ENCODE peak calls at places on chromosomes 6 and 20, in eight cellular contexts. I is body of pancreas, H is neural progenitor cell, M is OCI-LY7, J is AG09309, C is RWPE1, O is spleen, L is MCF 10A. Q is an unnamed sample.

GRCh38 chr6:156741287-156742073 is 35.7 kb upstream of the ARID1B start:
- DNase-seq in M (no peak), C (no peak), I (no peak), L (no peak), H (no peak), O (no peak), J (no peak), Q (no peak)

GRCh38 chr6:122701666-122702065 is 77.8 kb upstream of the FABP7 start:
- DNase-seq in C (no peak), L (no peak), J (no peak), H (no peak), O (no peak), M (no peak), I (no peak), Q (no peak)

GRCh38 chr20:57690525-57690924 is 19.3 kb downstream of the PMEPA1 start:
- DNase-seq in H (no peak), O (no peak), J (no peak), M (no peak), L (no peak), C (no peak), I (no peak), Q (no peak)

GRCh38 chr20:48718914-48719578 is 108.8 kb downstream of the PREX1 start:
- DNase-seq in H (no peak), C (no peak), O (peak), L (no peak), I (no peak), M (peak), J (no peak), Q (no peak)

GRCh38 chr6:13360671-13361540 is 32.6 kb upstream of the TBC1D7 start:
- DNase-seq in H (no peak), O (no peak), J (no peak), I (no peak), C (no peak), M (no peak), L (no peak), Q (no peak)

GRCh38 chr6:67888546-67888885 is 746.6 kb upstream of the ADGRB3 start:
- DNase-seq in H (no peak), I (no peak), L (no peak), M (no peak), J (no peak), O (no peak), C (no peak), Q (no peak)

GRCh38 chr20:35700625-35701148 is 1.5 kb downstream of the ROMO1 start:
- DNase-seq in H (no peak), M (no peak), O (no peak), J (no peak), I (no peak), L (peak), C (peak), Q (no peak)

GRCh38 chr6:137883400-137883888 is 16.4 kb downstream of the TNFAIP3 start:
- DNase-seq in I (no peak), C (no peak), M (no peak), J (no peak), H (no peak), O (no peak), L (no peak), Q (no peak)

GRCh38 chr6:6661684-6662083 is 73.2 kb downstream of the LY86 start:
- DNase-seq in C (peak), M (no peak), L (peak), J (no peak), H (no peak), O (no peak), I (peak), Q (no peak)

GRCh38 chr6:13485923-13486557 is 1.4 kb downstream of the GFOD1 start:
- DNase-seq in H (peak), M (peak), O (peak), C (peak), J (no peak), I (peak), L (peak), Q (peak)

GRCh38 chr20:1887321-1887720 is 7.9 kb upstream of the SIRPA start:
- DNase-seq in M (no peak), I (no peak), L (no peak), O (peak), J (no peak), H (no peak), C (no peak), Q (no peak)

GRCh38 chr6:159933077-159933476 is 35.8 kb upstream of the IGF2R start:
- DNase-seq in I (no peak), J (no peak), L (no peak), M (no peak), H (no peak), O (no peak), C (no peak), Q (no peak)

GRCh38 chr6:31575335-31575901 is at the start of gene TNF:
- DNase-seq in C (no peak), I (peak), L (no peak), O (peak), M (peak), H (no peak), J (no peak), Q (no peak)

GRCh38 chr6:123759472-123759871 is 44.2 kb upstream of the NKAIN2 start:
- DNase-seq in J (no peak), C (no peak), M (no peak), O (no peak), L (no peak), I (no peak), H (no peak), Q (no peak)

GRCh38 chr6:128521302-128521632 is 868 bp upstream of the PTPRK start:
- DNase-seq in H (no peak), C (no peak), L (no peak), J (no peak), M (no peak), O (no peak), I (no peak), Q (no peak)

GRCh38 chr20:3161316-3162079 is 1.8 kb upstream of the FASTKD5 start:
- DNase-seq in O (no peak), J (no peak), C (no peak), M (no peak), L (no peak), I (no peak), H (no peak), Q (no peak)

GRCh38 chr6:5205035-5205469 is 55.7 kb downstream of the LYRM4 start:
- DNase-seq in C (no peak), J (no peak), O (no peak), L (no peak), H (peak), I (no peak), M (no peak), Q (no peak)

GRCh38 chr6:128124713-128125112 is 223.9 kb upstream of the THEMIS start:
- DNase-seq in C (no peak), H (no peak), M (no peak), O (no peak), J (no peak), I (no peak), L (peak), Q (no peak)

GRCh38 chr20:18754030-18754659 is 59.4 kb upstream of the SCP2D1 start:
- DNase-seq in M (no peak), J (no peak), I (no peak), C (no peak), H (no peak), L (no peak), O (no peak), Q (no peak)

GRCh38 chr6:157800420-157801237 is 22.4 kb upstream of the SNX9 start:
- DNase-seq in M (no peak), C (peak), L (peak), I (no peak), J (peak), O (no peak), H (no peak), Q (no peak)

GRCh38 chr20:24722586-24722985 is 226.5 kb upstream of the CST7 start:
- DNase-seq in L (no peak), O (no peak), I (no peak), C (no peak), J (no peak), H (no peak), M (no peak), Q (no peak)

GRCh38 chr6:140537834-140538680 is 1163.6 kb upstream of the CITED2 start:
- DNase-seq in J (peak), C (peak), M (no peak), I (peak), L (peak), H (peak), O (no peak), Q (peak)

GRCh38 chr20:35546127-35546526 is 4.2 kb downstream of the ERGIC3 start:
- DNase-seq in M (no peak), O (no peak), L (no peak), H (no peak), I (no peak), C (no peak), J (no peak), Q (no peak)

GRCh38 chr6:32046450-32047083 is 8.4 kb downstream of the CYP21A2 start:
- DNase-seq in O (peak), C (no peak), L (peak), I (no peak), M (no peak), H (peak), J (no peak), Q (no peak)

GRCh38 chr20:57714409-57715267 is 4.8 kb upstream of the PMEPA1 start:
- DNase-seq in L (peak), I (no peak), C (peak), M (no peak), H (no peak), O (no peak), J (peak), Q (no peak)

GRCh38 chr20:10217517-10218410 is 866 bp upstream of the SNAP25 start:
- DNase-seq in L (peak), I (peak), M (no peak), O (no peak), H (peak), J (peak), C (peak), Q (peak)

GRCh38 chr6:132227937-132228336 is 173.3 kb downstream of the MOXD1 start:
- DNase-seq in M (no peak), J (peak), I (no peak), H (no peak), O (no peak), L (no peak), C (no peak), Q (no peak)

GRCh38 chr6:134911532-134911931 is 38.4 kb downstream of the ALDH8A1 start:
- DNase-seq in O (no peak), H (no peak), J (peak), I (no peak), M (no peak), L (peak), C (peak), Q (no peak)

GRCh38 chr6:11294263-11294662 is 61.8 kb upstream of the NEDD9 start:
- DNase-seq in H (no peak), L (no peak), O (no peak), I (no peak), C (no peak), M (no peak), J (no peak), Q (no peak)

GRCh38 chr6:107361568-107362270 is 97.6 kb downstream of the PDSS2 start:
- DNase-seq in H (peak), I (no peak), L (no peak), M (no peak), C (no peak), J (peak), O (no peak), Q (no peak)

GRCh38 chr6:47780510-47781356 is 1.1 kb upstream of the OPN5 start:
- DNase-seq in L (peak), M (peak), O (no peak), J (peak), H (peak), C (peak), I (peak), Q (peak)

GRCh38 chr6:18464176-18464575 is 77.0 kb downstream of the RNF144B start:
- DNase-seq in O (no peak), M (no peak), I (no peak), H (no peak), L (no peak), C (no peak), J (no peak), Q (no peak)

GRCh38 chr6:24547243-24547642 is 52.5 kb downstream of the ALDH5A1 start:
- DNase-seq in L (no peak), M (peak), J (no peak), C (no peak), O (no peak), I (no peak), H (peak), Q (no peak)

GRCh38 chr6:109079981-109080380 is 14.7 kb downstream of the SESN1 start:
- DNase-seq in I (no peak), L (no peak), J (no peak), O (no peak), M (peak), H (no peak), C (no peak), Q (no peak)

DNA sequence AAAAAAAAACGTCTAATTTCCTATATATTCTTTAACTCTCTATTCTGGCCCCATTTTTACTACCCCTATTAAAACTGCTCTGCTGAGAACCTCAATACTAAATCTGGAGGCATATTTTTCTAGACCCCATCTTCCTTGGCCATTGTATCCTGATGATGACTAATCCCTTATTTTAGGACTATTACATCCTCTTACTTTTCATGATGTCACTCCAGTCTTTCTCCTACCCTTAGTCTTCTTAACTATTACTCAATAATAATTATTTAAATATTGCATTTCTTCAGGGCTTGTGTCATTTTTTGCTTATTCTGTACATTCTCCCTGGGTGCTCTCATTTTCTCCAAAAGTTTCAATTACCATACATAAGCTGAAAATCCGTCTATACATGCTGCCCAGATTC is 6.4 kb downstream of the FBXO30 start:
- DNase-seq in O (no peak), J (no peak), C (no peak), I (no peak), H (no peak), M (no peak), L (no peak), Q (no peak)
- TF ChIP-seq CTCF in O (no peak), J (no peak), C (no peak), I (no peak), H (no peak), M (no peak), L (no peak), Q (no peak)

GRCh38 chr6:23435798-23436197 is 690.2 kb upstream of the NRSN1 start:
- DNase-seq in M (no peak), L (no peak), H (no peak), C (no peak), O (no peak), I (no peak), J (no peak), Q (no peak)
- TF ChIP-seq CTCF in M (no peak), L (no peak), H (no peak), C (no peak), O (no peak), I (no peak), J (no peak), Q (no peak)

GRCh38 chr6:41964201-41964887 is 22.7 kb upstream of the CCND3 start:
- DNase-seq in L (no peak), M (no peak), I (no peak), J (no peak), C (no peak), H (no peak), O (no peak), Q (no peak)
- TF ChIP-seq CTCF in L (no peak), M (no peak), I (no peak), J (no peak), C (no peak), H (no peak), O (no peak), Q (no peak)

DNA sequence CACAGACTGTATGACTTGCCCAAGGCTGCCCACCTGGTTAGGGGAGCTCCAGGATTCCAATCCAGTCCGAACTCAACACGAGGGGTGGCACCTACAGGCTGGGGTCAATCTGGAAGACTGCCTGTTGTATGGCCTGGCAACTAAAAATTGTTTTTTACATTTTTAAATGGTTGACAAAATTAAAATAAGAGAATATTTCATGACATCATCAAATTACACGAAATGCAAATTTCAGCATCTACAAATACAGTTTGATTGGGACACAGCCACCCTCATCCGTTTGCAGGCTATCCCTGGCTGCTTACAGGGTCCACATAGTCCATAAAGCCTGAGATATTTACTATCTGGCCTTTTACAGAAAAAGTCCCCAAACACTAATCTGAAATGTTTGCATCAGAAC is 235.9 kb upstream of the GMDS start:
- DNase-seq in I (no peak), L (no peak), O (no peak), M (no peak), H (no peak), C (no peak), J (no peak), Q (no peak)
- TF ChIP-seq CTCF in I (no peak), L (no peak), O (no peak), M (no peak), H (no peak), C (no peak), J (no peak), Q (no peak)

DNA sequence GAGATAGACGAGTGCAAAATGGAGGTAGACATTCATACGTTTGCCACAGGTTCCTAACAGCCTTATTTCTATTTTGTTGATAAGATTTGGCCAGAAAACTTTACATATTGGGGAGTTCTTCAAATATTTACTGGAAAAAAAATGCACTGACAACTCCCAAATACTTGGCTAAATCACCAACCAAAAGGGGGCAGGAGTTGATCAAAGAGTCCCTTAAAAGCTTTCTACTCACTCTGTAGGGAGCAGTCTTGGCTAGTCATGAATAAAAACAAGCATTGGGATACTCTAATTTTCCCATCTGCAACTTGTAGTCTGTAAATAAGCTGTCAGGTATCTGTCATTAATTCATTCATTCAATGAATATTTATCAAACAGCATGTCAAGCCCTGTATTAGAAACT is 18.4 kb downstream of the TENT5A start:
- DNase-seq in J (no peak), I (no peak), O (no peak), C (no peak), M (no peak), L (peak), H (no peak), Q (no peak)
- TF ChIP-seq CTCF in J (no peak), I (peak), O (no peak), C (no peak), M (peak), L (no peak), H (peak), Q (no peak)

DNA sequence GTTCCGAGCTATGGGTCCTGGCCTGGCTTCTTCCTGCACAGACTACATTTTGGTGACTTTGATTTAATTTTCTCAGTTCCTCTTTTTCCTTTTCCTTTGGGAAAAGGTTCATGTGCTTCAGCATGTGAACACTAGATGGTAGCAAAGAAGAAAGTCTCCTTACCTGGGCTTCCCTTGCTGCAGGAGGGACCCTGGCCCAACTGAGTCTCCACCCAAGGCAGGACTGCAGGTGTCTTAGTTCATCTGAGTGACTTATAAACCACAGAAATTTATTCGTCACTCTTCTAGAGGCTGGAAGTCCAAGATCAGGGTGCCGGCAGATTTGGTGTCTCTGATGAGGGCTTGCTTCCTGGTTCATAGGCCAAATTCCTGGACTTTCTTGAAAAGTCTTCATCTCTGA is 163.2 kb downstream of the SYCP2 start:
- DNase-seq in I (no peak), H (peak), O (no peak), M (no peak), L (no peak), C (peak), J (no peak), Q (no peak)
- TF ChIP-seq CTCF in I (no peak), H (peak), O (no peak), M (peak), L (peak), C (no peak), J (no peak), Q (peak)

GRCh38 chr6:70221025-70221714 is 81.7 kb downstream of the COL9A1 start:
- DNase-seq in J (no peak), C (peak), L (peak), I (peak), O (no peak), H (peak), M (peak), Q (no peak)
- TF ChIP-seq CTCF in J (peak), C (peak), L (peak), I (peak), O (peak), H (peak), M (peak), Q (peak)

Q was measured in neural crest cell.